ENCODE peak calls at places on chromosomes 3 and 15, in eight cellular contexts. U, V, F, L, N, D, W and M are unnamed samples.

GRCh38 chr15:37015476-37015875 is 84.9 kb downstream of the MEIS2 start:
- DNase-seq in U (no peak), V (no peak), F (no peak), L (no peak), N (no peak), D (no peak), W (no peak), M (no peak)

GRCh38 chr3:17424137-17424536 is 318.3 kb downstream of the TBC1D5 start:
- DNase-seq in U (no peak), V (no peak), F (no peak), L (no peak), N (no peak), D (no peak), W (no peak), M (no peak)

GRCh38 chr3:42906085-42906904 is at the start of gene ZNF662:
- DNase-seq in U (no peak), V (peak; percentile 77), F (peak; percentile 35), L (peak; percentile 61), N (peak; percentile 70), D (peak; percentile 67), W (no peak), M (peak; percentile 73)

GRCh38 chr3:35932995-35933394 is 293.7 kb downstream of the ARPP21 start:
- DNase-seq in U (no peak), V (no peak), F (no peak), L (no peak), N (no peak), D (no peak), W (peak; percentile 85), M (no peak)

GRCh38 chr3:104635872-104636580 is 730.7 kb upstream of the ALCAM start:
- DNase-seq in U (no peak), V (no peak), F (no peak), L (peak; percentile 34), N (no peak), D (no peak), W (peak; percentile 9), M (no peak)

GRCh38 chr15:71505962-71506361 is 304.4 kb upstream of the NR2E3 start:
- DNase-seq in U (no peak), V (no peak), F (no peak), L (no peak), N (no peak), D (no peak), W (no peak), M (no peak)

GRCh38 chr3:122975163-122975923 is 52.2 kb downstream of the SEMA5B start:
- DNase-seq in U (no peak), V (peak; percentile 76), F (no peak), L (no peak), N (peak; percentile 91), D (no peak), W (no peak), M (peak; percentile 41)

GRCh38 chr15:96307856-96308394 is 22.6 kb upstream of the NR2F2 start:
- DNase-seq in U (no peak), V (no peak), F (no peak), L (no peak), N (no peak), D (no peak), W (no peak), M (no peak)

GRCh38 chr3:134449951-134450350 is 35.8 kb downstream of the ANAPC13 start:
- DNase-seq in U (no peak), V (no peak), F (no peak), L (no peak), N (no peak), D (no peak), W (no peak), M (no peak)

GRCh38 chr15:30882861-30883433 is 20.8 kb upstream of the FAN1 start:
- DNase-seq in U (no peak), V (no peak), F (no peak), L (no peak), N (no peak), D (no peak), W (no peak), M (no peak)

GRCh38 chr15:90106522-90107117 is 4.4 kb upstream of the IDH2 start:
- DNase-seq in U (no peak), V (no peak), F (no peak), L (no peak), N (peak; percentile 35), D (no peak), W (peak; percentile 61), M (no peak)

GRCh38 chr15:75450307-75451201 is 936 bp downstream of the SIN3A start:
- DNase-seq in U (peak; percentile 99), V (peak; percentile 96), F (peak; percentile 98), L (peak; percentile 97), N (peak; percentile 98), D (peak; percentile 100), W (peak; percentile 99), M (peak; percentile 98)

GRCh38 chr15:26628879-26629529 is 143.9 kb downstream of the GABRB3 start:
- DNase-seq in U (no peak), V (peak; percentile 84), F (peak; percentile 72), L (peak; percentile 83), N (peak; percentile 73), D (peak; percentile 66), W (peak; percentile 97), M (peak; percentile 85)

GRCh38 chr3:119631529-119631928 is 28.9 kb downstream of the POPDC2 start:
- DNase-seq in U (no peak), V (no peak), F (no peak), L (no peak), N (no peak), D (no peak), W (no peak), M (no peak)

GRCh38 chr3:29721789-29722188 is 440.9 kb downstream of the RBMS3 start:
- DNase-seq in U (no peak), V (no peak), F (no peak), L (no peak), N (no peak), D (no peak), W (no peak), M (no peak)

GRCh38 chr3:144375122-144375521 is 403.5 kb downstream of the DIPK2A start:
- DNase-seq in U (no peak), V (no peak), F (no peak), L (no peak), N (no peak), D (no peak), W (no peak), M (no peak)

GRCh38 chr15:95845862-95846515 is 484.5 kb upstream of the NR2F2 start:
- DNase-seq in U (no peak), V (peak; percentile 62), F (no peak), L (no peak), N (no peak), D (no peak), W (no peak), M (peak; percentile 21)

GRCh38 chr3:53040361-53040820 is 5.5 kb downstream of the SFMBT1 start:
- DNase-seq in U (peak; percentile 37), V (no peak), F (no peak), L (no peak), N (no peak), D (no peak), W (peak; percentile 42), M (no peak)

DNA sequence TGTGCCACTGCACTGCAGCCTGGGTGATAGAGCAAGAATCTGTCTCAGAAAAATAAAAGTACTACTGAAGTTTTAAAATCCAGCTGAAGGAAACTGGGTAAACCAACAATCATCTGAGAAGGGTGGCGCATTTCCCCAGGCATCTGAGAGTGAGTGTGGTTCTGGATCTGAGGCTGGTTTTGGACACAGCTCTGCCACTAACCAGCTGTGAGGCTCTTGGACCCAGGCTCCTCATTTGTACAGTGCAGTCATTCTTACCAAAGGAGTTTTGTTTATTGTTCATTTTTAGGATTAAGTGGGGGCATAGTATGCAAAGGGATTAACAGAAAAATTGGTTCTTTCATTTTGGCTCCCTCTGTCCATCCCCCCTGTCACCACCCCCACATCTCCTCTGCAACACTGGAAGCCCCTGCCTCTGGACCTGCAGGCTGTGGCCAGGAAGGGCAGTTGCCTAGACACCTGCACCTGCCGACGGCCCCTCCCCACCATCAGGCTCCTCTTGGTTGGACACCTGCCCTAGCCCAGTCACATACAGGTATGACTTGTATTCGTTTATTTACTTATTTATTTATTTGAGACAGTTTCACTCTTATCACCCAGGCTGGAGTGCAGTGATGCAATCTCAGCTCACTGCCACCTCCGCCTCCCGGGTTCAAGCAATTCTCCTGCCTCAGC is 8.8 kb downstream of the NUP210 start:
- DNase-seq in U (no peak), V (no peak), F (no peak), L (no peak), N (no peak), D (no peak), W (no peak), M (no peak)
- H3K4me1 ChIP-seq in U (no peaks in the 10 kb centered on the region), V (no peaks in the 10 kb centered on the region), F (no peaks in the 10 kb centered on the region), L (peaks cover 8% of the 10 kb centered on the region), N (no peaks in the 10 kb centered on the region), D (no peaks in the 10 kb centered on the region), W (peaks cover 22% of the 10 kb centered on the region), M (no peaks in the 10 kb centered on the region)

GRCh38 chr3:24641628-24642027 is 147.0 kb upstream of the THRB start:
- DNase-seq in U (no peak), V (no peak), F (no peak), L (no peak), N (no peak), D (no peak), W (no peak), M (no peak)
- H3K27ac ChIP-seq in U (no peak overlapping the region), V (no peak overlapping the region), F (no peak overlapping the region), L (no peak overlapping the region), N (no peak overlapping the region), D (no peak overlapping the region), W (no peak overlapping the region), M (no peak overlapping the region)

GRCh38 chr3:125916376-125916978 is 52.5 kb upstream of the ROPN1B start:
- DNase-seq in U (peak; percentile 100), V (peak; percentile 99), F (no peak), L (no peak), N (peak; percentile 100), D (peak; percentile 100), W (peak; percentile 90), M (peak; percentile 98)
- TF ChIP-seq POLR2A in U (no peak), V (peak; percentile 12), F (peak; percentile 49), L (peak; percentile 58), N (no peak), D (no peak), W (peak; percentile 31), M (no peak)

GRCh38 chr15:81292516-81293001 is 31.4 kb downstream of the STARD5 start:
- DNase-seq in U (no peak), V (no peak), F (no peak), L (no peak), N (no peak), D (peak; percentile 58), W (no peak), M (no peak)
- H3K4me1 ChIP-seq in U (peaks cover 21% of the 10 kb centered on the region), V (no peaks in the 10 kb centered on the region), F (peaks cover 33% of the 10 kb centered on the region), L (no peaks in the 10 kb centered on the region), N (no peaks in the 10 kb centered on the region), D (peaks cover 35% of the 10 kb centered on the region), W (peaks cover 9% of the 10 kb centered on the region), M (no peaks in the 10 kb centered on the region)

GRCh38 chr3:141561426-141562034 is 74.7 kb downstream of the RASA2 start:
- DNase-seq in U (no peak), V (no peak), F (no peak), L (no peak), N (no peak), D (no peak), W (peak; percentile 81), M (peak; percentile 28)
- H3K27ac ChIP-seq in U (no peak overlapping the region), V (no peak overlapping the region), F (no peak overlapping the region), L (no peak overlapping the region), N (no peak overlapping the region), D (no peak overlapping the region), W (no peak overlapping the region), M (no peak overlapping the region)